ENCODE peak calls at places on chromosome 1, in six cellular contexts. X, D, A, U, S and Z are unnamed samples.

GRCh38 chr1:247324913-247325312 is 6.8 kb downstream of the ZNF496 start:
- DNase-seq in A (peak), S (no peak), X (no peak), D (no peak), U (no peak), Z (no peak)

GRCh38 chr1:234886081-234886874 is 242.4 kb downstream of the TOMM20 start:
- DNase-seq in A (no peak), D (no peak), S (peak), U (no peak), X (no peak), Z (peak)

GRCh38 chr1:70072239-70072751 is 133.1 kb downstream of the LRRC40 start:
- DNase-seq in U (no peak), A (no peak), D (peak), S (no peak), X (peak), Z (no peak)

GRCh38 chr1:17207966-17208418 is 3.1 kb downstream of the PADI1 start:
- DNase-seq in S (peak), D (peak), A (no peak), X (peak), U (no peak), Z (no peak)

GRCh38 chr1:186482661-186483255 is 21.8 kb upstream of the PDC start:
- DNase-seq in X (peak), S (peak), U (peak), D (peak), A (no peak), Z (no peak)

GRCh38 chr1:38600905-38601304 is 258.7 kb downstream of the RRAGC start:
- DNase-seq in S (no peak), D (no peak), U (no peak), X (no peak), A (no peak), Z (no peak)

GRCh38 chr1:162702628-162703027 is 70.4 kb downstream of the DDR2 start:
- DNase-seq in S (no peak), A (no peak), D (no peak), X (no peak), U (no peak), Z (no peak)

GRCh38 chr1:89069955-89070354 is 4.9 kb upstream of the GBP1 start:
- DNase-seq in D (no peak), A (no peak), U (no peak), X (no peak), S (no peak), Z (no peak)

GRCh38 chr1:115771847-115772457 is 3.4 kb upstream of the CASQ2 start:
- DNase-seq in X (peak), S (peak), A (no peak), U (peak), D (peak), Z (peak)

GRCh38 chr1:205939690-205940330 is 3.4 kb downstream of the SLC26A9 start:
- DNase-seq in X (no peak), S (peak), U (peak), D (no peak), A (no peak), Z (no peak)

GRCh38 chr1:1299686-1300351 is 7.9 kb downstream of the ACAP3 start:
- DNase-seq in A (no peak), U (no peak), X (no peak), S (no peak), D (no peak), Z (no peak)

GRCh38 chr1:6599141-6599975 is 3.3 kb downstream of the KLHL21 start:
- DNase-seq in U (no peak), A (peak), D (peak), X (no peak), S (peak), Z (no peak)

GRCh38 chr1:235009074-235009473 is 119.6 kb downstream of the TOMM20 start:
- DNase-seq in D (no peak), U (no peak), X (no peak), A (no peak), S (no peak), Z (no peak)

GRCh38 chr1:223217781-223218180 is 74.7 kb upstream of the TLR5 start:
- DNase-seq in X (no peak), D (no peak), S (no peak), U (no peak), A (no peak), Z (no peak)

GRCh38 chr1:100735244-100735643 is 15.7 kb downstream of the VCAM1 start:
- DNase-seq in D (peak), X (no peak), A (no peak), S (no peak), U (no peak), Z (no peak)

GRCh38 chr1:163063131-163064059 is 5.8 kb upstream of the RGS4 start:
- DNase-seq in X (no peak), U (no peak), D (no peak), S (no peak), A (no peak), Z (no peak)

GRCh38 chr1:79079770-79080169 is 73.2 kb upstream of the ADGRL4 start:
- DNase-seq in U (no peak), D (peak), A (no peak), X (peak), S (peak), Z (peak)

GRCh38 chr1:156816561-156817328 is at the start of gene SH2D2A:
- DNase-seq in A (peak), X (peak), S (peak), U (no peak), D (no peak), Z (no peak)

GRCh38 chr1:64687725-64688285 is 57.1 kb upstream of the RAVER2 start:
- DNase-seq in U (no peak), S (no peak), X (peak), A (no peak), D (peak), Z (no peak)

GRCh38 chr1:185720633-185721272 is 13.4 kb upstream of the HMCN1 start:
- DNase-seq in X (peak), S (no peak), D (peak), U (no peak), A (no peak), Z (no peak)

GRCh38 chr1:119133987-119134386 is 6.5 kb downstream of the WARS2 start:
- DNase-seq in X (peak), D (peak), A (no peak), U (no peak), S (no peak), Z (no peak)

GRCh38 chr1:207218512-207219352 is 102.7 kb upstream of the CD55 start:
- DNase-seq in X (peak), A (no peak), S (peak), U (peak), D (peak), Z (no peak)

GRCh38 chr1:151243683-151244216 is 10.8 kb upstream of the PSMD4 start:
- DNase-seq in A (no peak), X (no peak), D (no peak), U (no peak), S (no peak), Z (no peak)

GRCh38 chr1:91381844-91382243 is 22.8 kb downstream of the HFM1 start:
- DNase-seq in X (peak), U (no peak), A (no peak), S (no peak), D (no peak), Z (no peak)

DNA sequence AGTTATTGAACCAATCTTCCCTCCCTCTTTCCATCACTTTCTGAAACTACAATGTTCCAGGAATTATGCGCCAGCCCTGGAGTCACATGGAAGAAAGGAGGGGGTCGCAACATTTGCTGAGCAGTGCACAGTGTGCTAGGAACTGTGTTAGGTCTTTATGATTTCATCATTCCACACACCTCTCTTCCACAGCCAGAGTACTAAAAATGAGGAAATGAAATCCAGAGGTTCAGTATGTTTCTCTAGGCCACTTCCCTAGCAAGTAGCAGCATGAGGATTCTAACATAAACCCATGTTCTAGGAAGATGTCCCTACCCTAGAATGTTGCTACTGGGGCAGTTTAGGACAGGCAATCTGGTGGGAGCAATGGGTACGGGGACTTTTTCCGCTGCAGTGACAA is 158.1 kb downstream of the SLC45A1 start:
- DNase-seq in S (no peak), A (no peak), U (no peak), X (no peak), D (no peak), Z (no peak)
- H3K27ac ChIP-seq in S (no peak), A (peak), U (no peak), X (peak), D (no peak), Z (no peak)

GRCh38 chr1:230860617-230861384 is 7.5 kb downstream of the C1orf198 start:
- DNase-seq in U (no peak), D (no peak), S (no peak), A (no peak), X (no peak), Z (no peak)

GRCh38 chr1:230864441-230864840 is 3.9 kb downstream of the C1orf198 start:
- DNase-seq in S (no peak), U (no peak), X (no peak), A (peak), D (no peak), Z (no peak)

GRCh38 chr1:230861489-230861888 is 6.8 kb downstream of the C1orf198 start:
- DNase-seq in U (no peak), X (no peak), A (peak), D (no peak), S (no peak), Z (no peak)

GRCh38 chr1:230863449-230863848 is 4.9 kb downstream of the C1orf198 start:
- DNase-seq in A (peak), X (no peak), U (peak), S (peak), D (no peak), Z (peak)

DNA sequence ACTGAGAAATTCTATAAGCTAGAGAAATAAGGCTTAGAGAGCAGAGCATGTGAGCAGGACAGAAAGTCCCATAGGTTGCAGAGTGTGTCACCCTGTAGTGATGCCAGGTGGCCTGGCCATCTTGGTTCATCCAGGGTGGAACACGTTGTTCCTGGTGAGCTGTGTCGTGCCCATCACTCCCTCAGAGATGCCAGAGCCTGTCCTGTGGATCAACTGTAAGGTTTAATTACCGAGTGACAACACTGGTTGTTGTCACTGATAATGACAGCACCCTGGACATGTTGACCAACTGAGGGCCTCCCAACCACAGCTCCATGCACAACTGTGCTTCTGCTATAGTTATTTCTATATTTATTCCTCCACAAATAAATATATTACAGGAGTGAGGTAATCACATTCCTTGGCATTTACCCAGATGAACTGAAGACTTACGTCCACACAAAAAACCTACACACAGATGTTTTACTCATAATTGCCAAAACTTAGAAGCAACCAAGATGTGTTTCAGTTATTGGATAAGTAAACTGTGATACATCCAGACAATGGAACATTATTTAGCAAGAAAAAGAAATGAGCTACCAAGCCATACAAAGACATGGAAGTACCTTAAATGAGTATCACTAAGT is 6.2 kb downstream of the C1orf198 start:
- DNase-seq in S (no peak), U (no peak), A (peak), D (no peak), X (no peak), Z (no peak)
- H3K27ac ChIP-seq in S (no peak), U (peak), A (no peak), D (peak), X (no peak), Z (no peak)

GRCh38 chr1:172350781-172351180 is 69.7 kb upstream of the C1orf105 start:
- DNase-seq in U (no peak), D (no peak), A (no peak), X (no peak), S (no peak), Z (no peak)

GRCh38 chr1:172351761-172352161 is 68.7 kb upstream of the C1orf105 start:
- DNase-seq in X (peak), D (peak), A (no peak), U (no peak), S (no peak), Z (no peak)

GRCh38 chr1:172352435-172352834 is 68.0 kb upstream of the C1orf105 start:
- DNase-seq in A (no peak), D (peak), U (no peak), S (peak), X (no peak), Z (peak)

GRCh38 chr1:172354291-172354940 is 66.1 kb upstream of the C1orf105 start:
- DNase-seq in D (no peak), X (no peak), S (no peak), U (no peak), A (no peak), Z (no peak)

DNA sequence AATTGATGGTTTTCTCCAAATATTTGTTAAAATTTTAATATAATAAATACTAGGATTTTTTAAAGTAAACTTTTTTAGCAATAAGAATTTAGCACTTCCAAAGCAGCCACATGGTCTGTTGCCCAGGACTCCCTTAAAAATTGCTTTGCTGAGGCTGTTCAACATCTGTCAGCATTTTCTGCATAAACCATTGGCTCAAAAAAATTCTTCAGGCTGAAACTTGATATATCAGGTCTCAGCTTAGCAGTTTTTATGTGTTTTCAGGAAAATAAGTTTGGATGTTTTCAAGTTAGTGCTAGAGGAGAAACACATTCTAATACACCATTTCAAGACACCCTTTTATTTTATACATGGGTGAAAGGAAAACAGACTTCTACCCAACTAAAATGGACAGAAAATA is 69.1 kb upstream of the C1orf105 start:
- DNase-seq in U (no peak), D (peak), A (no peak), S (no peak), X (peak), Z (no peak)
- H3K27ac ChIP-seq in U (peak), D (no peak), A (no peak), S (no peak), X (no peak), Z (peak)

DNA sequence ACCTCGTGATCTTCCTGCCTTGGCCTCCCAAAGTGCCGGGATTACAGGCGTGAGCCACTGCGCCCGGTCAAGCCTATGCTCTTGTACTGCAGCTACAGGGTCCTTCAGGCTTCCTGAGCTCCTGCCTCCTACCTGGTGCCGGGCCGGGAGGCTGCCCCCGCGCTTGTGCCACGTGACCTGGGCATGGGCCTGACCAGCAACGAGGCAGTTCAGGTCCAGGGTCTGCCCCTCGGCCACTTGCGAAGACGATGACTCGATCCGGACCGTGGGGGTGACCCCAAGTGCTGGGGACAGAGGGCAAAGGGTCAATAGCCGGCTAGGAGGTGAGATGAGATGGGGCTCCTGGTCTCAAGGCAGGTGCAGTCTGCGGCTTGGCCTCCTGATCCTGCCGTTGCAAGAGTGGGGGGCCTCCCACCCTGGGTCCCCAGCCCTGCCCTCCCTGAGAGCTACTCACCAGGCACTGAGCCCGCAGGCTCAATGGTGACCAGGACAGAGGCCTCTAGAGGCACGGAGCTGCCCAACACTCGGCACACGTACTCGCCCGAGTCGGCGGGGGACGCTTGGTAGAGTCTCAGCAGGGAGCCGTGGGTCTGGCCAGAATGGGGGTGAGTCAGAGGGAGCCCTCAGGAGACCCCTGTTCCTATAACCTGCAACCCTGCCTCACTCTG is 38.0 kb downstream of the LDLRAD2 start:
- DNase-seq in X (no peak), D (no peak), S (no peak), U (no peak), A (peak), Z (no peak)
- H3K27ac ChIP-seq in X (no peak), D (no peak), S (no peak), U (no peak), A (no peak), Z (no peak)

GRCh38 chr1:107315652-107316051 is 174.8 kb downstream of the NTNG1 start:
- DNase-seq in U (no peak), D (no peak), A (no peak), S (no peak), X (no peak), Z (no peak)
- H3K27ac ChIP-seq in U (no peak), D (no peak), A (no peak), S (no peak), X (no peak), Z (no peak)

DNA sequence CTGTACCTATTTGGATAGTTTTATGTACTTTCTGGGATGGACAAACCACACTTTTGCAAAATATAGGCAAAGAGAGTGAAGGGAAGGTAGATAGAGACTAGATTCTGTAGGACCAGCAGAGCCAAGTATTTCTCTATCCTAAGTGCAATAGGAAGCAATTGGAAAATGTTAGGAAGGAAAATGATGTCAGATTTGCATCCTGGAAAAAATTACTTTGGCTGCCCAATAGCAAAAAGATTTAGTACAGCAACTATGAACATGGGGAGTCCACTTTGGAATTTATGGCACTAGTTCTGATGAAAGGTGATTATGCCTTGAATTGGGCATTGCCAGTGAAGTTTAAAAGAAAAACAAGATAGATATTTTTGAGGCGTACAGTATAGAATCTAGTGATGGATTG is 50.7 kb upstream of the CACYBP start:
- DNase-seq in S (no peak), U (no peak), X (no peak), D (no peak), A (no peak), Z (no peak)
- H3K27ac ChIP-seq in S (no peak), U (no peak), X (no peak), D (no peak), A (no peak), Z (no peak)

GRCh38 chr1:37107153-37107552 is 72.8 kb upstream of the GRIK3 start:
- DNase-seq in U (no peak), D (no peak), A (no peak), X (no peak), S (no peak), Z (no peak)
- H3K27ac ChIP-seq in U (no peak), D (no peak), A (no peak), X (no peak), S (no peak), Z (no peak)

GRCh38 chr1:46802081-46802480 is 3.2 kb downstream of the CYP4B1 start:
- DNase-seq in X (no peak), A (no peak), S (no peak), U (no peak), D (no peak), Z (no peak)

GRCh38 chr1:46798820-46799219 is at the start of gene CYP4B1:
- DNase-seq in U (peak), A (no peak), S (no peak), X (no peak), D (no peak), Z (no peak)

GRCh38 chr1:46800742-46801141 is 1.9 kb downstream of the CYP4B1 start:
- DNase-seq in X (no peak), U (no peak), S (no peak), D (no peak), A (no peak), Z (no peak)

GRCh38 chr1:46802901-46803574 is 4.2 kb downstream of the CYP4B1 start:
- DNase-seq in S (no peak), A (no peak), D (no peak), U (no peak), X (no peak), Z (no peak)

GRCh38 chr1:46801323-46802055 is 2.6 kb downstream of the CYP4B1 start:
- DNase-seq in X (no peak), A (no peak), S (no peak), U (no peak), D (no peak), Z (no peak)
- H3K27ac ChIP-seq in X (no peak), A (no peak), S (no peak), U (no peak), D (no peak), Z (no peak)

GRCh38 chr1:10662824-10663667 is 133.4 kb downstream of the CASZ1 start:
- DNase-seq in D (no peak), X (no peak), U (no peak), S (no peak), A (no peak), Z (no peak)
- H3K27ac ChIP-seq in D (no peak), X (peak), U (peak), S (peak), A (no peak), Z (no peak)

GRCh38 chr1:109148838-109149555 is 35.1 kb downstream of the ELAPOR1 start:
- DNase-seq in D (no peak), U (no peak), S (no peak), A (no peak), X (no peak), Z (peak)

GRCh38 chr1:109151591-109151990 is 37.7 kb downstream of the ELAPOR1 start:
- DNase-seq in A (no peak), D (no peak), X (no peak), U (no peak), S (no peak), Z (no peak)

GRCh38 chr1:109149874-109150601 is 36.1 kb downstream of the ELAPOR1 start:
- DNase-seq in D (no peak), S (no peak), U (no peak), A (no peak), X (no peak), Z (no peak)

GRCh38 chr1:109152196-109152595 is 38.3 kb downstream of the ELAPOR1 start:
- DNase-seq in A (no peak), D (no peak), U (no peak), S (no peak), X (no peak), Z (no peak)

DNA sequence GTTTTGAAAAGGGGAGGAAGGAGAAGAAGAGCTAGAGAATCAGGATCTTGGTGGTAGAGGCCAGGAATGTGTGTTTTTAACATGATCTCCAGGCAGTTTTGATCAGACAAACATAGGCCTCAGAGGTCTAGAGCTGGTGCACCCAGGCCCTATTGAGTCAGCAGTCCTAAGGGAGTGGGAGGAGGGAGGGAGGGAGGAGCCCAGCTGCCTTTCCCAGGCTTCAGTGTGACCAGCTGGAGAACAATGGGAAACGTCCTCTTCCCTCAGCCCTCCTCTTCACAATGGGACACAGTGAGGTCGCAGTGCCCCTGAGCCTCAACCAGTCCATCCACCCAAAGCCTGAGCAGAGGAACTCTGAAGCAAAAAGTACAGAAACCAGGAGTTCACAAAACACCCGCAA is 37.2 kb downstream of the ELAPOR1 start:
- DNase-seq in A (no peak), S (peak), D (peak), X (peak), U (peak), Z (no peak)
- H3K27ac ChIP-seq in A (no peak), S (no peak), D (no peak), X (no peak), U (peak), Z (no peak)